ENCODE peak calls at places on chromosomes 5 and 9, in five cellular contexts. One of them, this sample, is unnamed.
A peak's percentile ranks its signal among the peaks of the same experiment; 100 is the strongest.

GRCh38 chr9:133738039-133738805 is at the start of gene SARDH:
- DNase-seq in dorsolateral prefrontal cortex: no peak
- DNase-seq in foreskin fibroblast: peak; percentile 76
- DNase-seq in endodermal cell: peak; percentile 96
- DNase-seq in HFF-Myc: no peak
- DNase-seq in this sample: no peak

GRCh38 chr5:177448244-177448950 is 1.8 kb downstream of the PRR7 start:
- DNase-seq in dorsolateral prefrontal cortex: no peak
- DNase-seq in foreskin fibroblast: no peak
- DNase-seq in endodermal cell: no peak
- DNase-seq in HFF-Myc: no peak
- DNase-seq in this sample: no peak

GRCh38 chr5:159965031-159965837 is 43.7 kb upstream of the TTC1 start:
- DNase-seq in dorsolateral prefrontal cortex: peak; percentile 46
- DNase-seq in foreskin fibroblast: peak; percentile 87
- DNase-seq in endodermal cell: peak; percentile 90
- DNase-seq in HFF-Myc: peak; percentile 22
- DNase-seq in this sample: peak; percentile 37

GRCh38 chr5:151596839-151597539 is 5.9 kb upstream of the FAT2 start:
- DNase-seq in dorsolateral prefrontal cortex: no peak
- DNase-seq in foreskin fibroblast: no peak
- DNase-seq in endodermal cell: peak; percentile 88
- DNase-seq in HFF-Myc: no peak
- DNase-seq in this sample: no peak

GRCh38 chr9:105296889-105297288 is 52.4 kb downstream of the SLC44A1 start:
- DNase-seq in dorsolateral prefrontal cortex: no peak
- DNase-seq in foreskin fibroblast: peak; percentile 94
- DNase-seq in endodermal cell: no peak
- DNase-seq in HFF-Myc: no peak
- DNase-seq in this sample: no peak

GRCh38 chr9:85368781-85369180 is 373.0 kb downstream of the AGTPBP1 start:
- DNase-seq in dorsolateral prefrontal cortex: no peak
- DNase-seq in foreskin fibroblast: no peak
- DNase-seq in endodermal cell: no peak
- DNase-seq in HFF-Myc: no peak
- DNase-seq in this sample: no peak

GRCh38 chr5:108606185-108606584 is 141.5 kb upstream of the FER start:
- DNase-seq in dorsolateral prefrontal cortex: no peak
- DNase-seq in foreskin fibroblast: no peak
- DNase-seq in endodermal cell: no peak
- DNase-seq in HFF-Myc: no peak
- DNase-seq in this sample: no peak

GRCh38 chr9:30348904-30349303 is 2035.5 kb upstream of the ACO1 start:
- DNase-seq in dorsolateral prefrontal cortex: no peak
- DNase-seq in foreskin fibroblast: no peak
- DNase-seq in endodermal cell: no peak
- DNase-seq in HFF-Myc: no peak
- DNase-seq in this sample: no peak

GRCh38 chr5:151684690-151685361 is 1.9 kb downstream of the SPARC start:
- DNase-seq in dorsolateral prefrontal cortex: no peak
- DNase-seq in foreskin fibroblast: peak; percentile 97
- DNase-seq in endodermal cell: peak; percentile 91
- DNase-seq in HFF-Myc: peak; percentile 94
- DNase-seq in this sample: no peak